ENCODE peak calls at places on chromosomes 5 and 9, in six cellular contexts. One of them, this sample, is unnamed.

GRCh38 chr9:82763631-82764030 is 299.3 kb downstream of the RASEF start:
- DNase-seq in AG04450: no peak
- DNase-seq in GM12865: peak; percentile 5
- DNase-seq in HepG2: no peak
- DNase-seq in fibroblast of pulmonary artery: no peak
- DNase-seq in cardiac fibroblast: no peak
- DNase-seq in this sample: no peak

GRCh38 chr5:138033916-138034315 is 1.0 kb upstream of the FAM13B start:
- DNase-seq in cardiac fibroblast: no peak
- DNase-seq in AG04450: no peak
- DNase-seq in fibroblast of pulmonary artery: peak; percentile 23
- DNase-seq in GM12865: no peak
- DNase-seq in HepG2: no peak
- DNase-seq in this sample: no peak

GRCh38 chr5:169009171-169009570 is 291.8 kb downstream of the SLIT3 start:
- DNase-seq in GM12865: no peak
- DNase-seq in fibroblast of pulmonary artery: no peak
- DNase-seq in cardiac fibroblast: peak; percentile 59
- DNase-seq in HepG2: no peak
- DNase-seq in AG04450: no peak
- DNase-seq in this sample: no peak

GRCh38 chr9:129312251-129312650 is 134.2 kb upstream of the IER5L start:
- DNase-seq in fibroblast of pulmonary artery: no peak
- DNase-seq in cardiac fibroblast: no peak
- DNase-seq in HepG2: no peak
- DNase-seq in AG04450: no peak
- DNase-seq in GM12865: no peak
- DNase-seq in this sample: no peak

GRCh38 chr5:153959134-153959957 is 79.4 kb downstream of the FAM114A2 start:
- DNase-seq in cardiac fibroblast: peak; percentile 38
- DNase-seq in AG04450: peak; percentile 21
- DNase-seq in HepG2: no peak
- DNase-seq in fibroblast of pulmonary artery: peak; percentile 35
- DNase-seq in GM12865: no peak
- DNase-seq in this sample: peak; percentile 43

GRCh38 chr5:40572947-40573346 is 106.8 kb upstream of the PTGER4 start:
- DNase-seq in fibroblast of pulmonary artery: peak; percentile 84
- DNase-seq in HepG2: no peak
- DNase-seq in GM12865: no peak
- DNase-seq in AG04450: peak; percentile 68
- DNase-seq in cardiac fibroblast: peak; percentile 78
- DNase-seq in this sample: no peak

GRCh38 chr5:149719666-149720065 is 10.4 kb upstream of the PPARGC1B start:
- DNase-seq in GM12865: no peak
- DNase-seq in fibroblast of pulmonary artery: peak; percentile 47
- DNase-seq in cardiac fibroblast: peak; percentile 37
- DNase-seq in HepG2: no peak
- DNase-seq in AG04450: no peak
- DNase-seq in this sample: no peak

GRCh38 chr5:1725641-1726468 is 73.8 kb downstream of the MRPL36 start:
- DNase-seq in AG04450: no peak
- DNase-seq in GM12865: no peak
- DNase-seq in fibroblast of pulmonary artery: no peak
- DNase-seq in cardiac fibroblast: no peak
- DNase-seq in HepG2: no peak
- DNase-seq in this sample: no peak

GRCh38 chr9:114046876-114047275 is 31.2 kb downstream of the AMBP start:
- DNase-seq in HepG2: no peak
- DNase-seq in AG04450: no peak
- DNase-seq in fibroblast of pulmonary artery: peak; percentile 22
- DNase-seq in GM12865: no peak
- DNase-seq in cardiac fibroblast: peak; percentile 6
- DNase-seq in this sample: no peak

GRCh38 chr9:32378496-32378895 is 5.9 kb upstream of the ACO1 start:
- DNase-seq in AG04450: peak; percentile 49
- DNase-seq in cardiac fibroblast: peak; percentile 84
- DNase-seq in HepG2: peak; percentile 76
- DNase-seq in GM12865: peak; percentile 79
- DNase-seq in fibroblast of pulmonary artery: peak; percentile 86
- DNase-seq in this sample: peak; percentile 63

GRCh38 chr9:4831944-4832343 is 39.2 kb downstream of the RCL1 start:
- DNase-seq in cardiac fibroblast: no peak
- DNase-seq in HepG2: no peak
- DNase-seq in AG04450: no peak
- DNase-seq in GM12865: no peak
- DNase-seq in fibroblast of pulmonary artery: no peak
- DNase-seq in this sample: no peak

DNA sequence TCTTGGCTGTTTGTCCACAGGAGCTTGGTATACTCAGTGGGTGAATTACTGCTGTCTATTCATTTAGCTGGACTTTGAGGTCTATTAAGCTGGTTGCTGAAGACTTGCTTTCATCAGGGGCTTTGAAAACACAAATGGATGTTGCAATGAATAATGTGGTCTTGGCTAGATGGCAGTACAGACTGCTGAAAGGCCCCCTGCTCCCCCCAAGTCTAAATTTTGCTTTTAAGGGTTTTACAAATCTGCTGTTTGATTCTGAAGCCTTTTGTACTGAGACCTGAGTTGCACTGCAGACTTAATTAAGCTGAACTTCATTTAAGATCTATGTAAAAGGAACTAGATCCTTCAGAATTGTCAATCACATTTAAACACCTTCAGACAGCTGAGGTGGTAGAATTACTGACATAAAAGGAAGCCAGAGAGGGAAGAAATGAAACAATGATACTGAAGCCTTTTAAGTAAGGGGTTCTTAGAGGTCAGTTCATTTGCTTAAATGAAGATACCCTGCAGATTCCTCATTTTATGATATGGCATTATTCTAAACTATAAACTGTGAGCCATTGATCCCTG is 37.3 kb downstream of the KCTD16 start:
- DNase-seq in fibroblast of pulmonary artery: no peak
- DNase-seq in HepG2: no peak
- DNase-seq in AG04450: no peak
- DNase-seq in GM12865: no peak
- DNase-seq in cardiac fibroblast: no peak
- DNase-seq in this sample: no peak
- H3K4me3 ChIP-seq in fibroblast of pulmonary artery: no peak overlapping the region
- H3K4me3 ChIP-seq in HepG2: no peak overlapping the region
- H3K4me3 ChIP-seq in AG04450: no peak overlapping the region
- H3K4me3 ChIP-seq in GM12865: no peak overlapping the region
- H3K4me3 ChIP-seq in cardiac fibroblast: no peak overlapping the region
- H3K4me3 ChIP-seq in this sample: no peak overlapping the region

GRCh38 chr9:137016436-137016835 is 11.6 kb downstream of the ABCA2 start:
- DNase-seq in fibroblast of pulmonary artery: no peak
- DNase-seq in HepG2: no peak
- DNase-seq in cardiac fibroblast: no peak
- DNase-seq in GM12865: no peak
- DNase-seq in AG04450: no peak
- DNase-seq in this sample: no peak
- H3K4me3 ChIP-seq in fibroblast of pulmonary artery: no peak overlapping the region
- H3K4me3 ChIP-seq in HepG2: no peak overlapping the region
- H3K4me3 ChIP-seq in cardiac fibroblast: no peak overlapping the region
- H3K4me3 ChIP-seq in GM12865: no peak overlapping the region
- H3K4me3 ChIP-seq in AG04450: no peak overlapping the region
- H3K4me3 ChIP-seq in this sample: no peak overlapping the region

GRCh38 chr9:126915281-126915816 is 767 bp downstream of the RALGPS1 start:
- DNase-seq in GM12865: peak; percentile 35
- DNase-seq in fibroblast of pulmonary artery: no peak
- DNase-seq in AG04450: no peak
- DNase-seq in HepG2: no peak
- DNase-seq in cardiac fibroblast: no peak
- DNase-seq in this sample: no peak
- H3K4me3 ChIP-seq in GM12865: peak overlapping the region; percentile 39
- H3K4me3 ChIP-seq in fibroblast of pulmonary artery: no peak overlapping the region
- H3K4me3 ChIP-seq in AG04450: peak overlapping the region; percentile 51
- H3K4me3 ChIP-seq in HepG2: peak overlapping the region; percentile 69
- H3K4me3 ChIP-seq in cardiac fibroblast: peak overlapping the region; percentile 48
- H3K4me3 ChIP-seq in this sample: peak overlapping the region; percentile 36

DNA sequence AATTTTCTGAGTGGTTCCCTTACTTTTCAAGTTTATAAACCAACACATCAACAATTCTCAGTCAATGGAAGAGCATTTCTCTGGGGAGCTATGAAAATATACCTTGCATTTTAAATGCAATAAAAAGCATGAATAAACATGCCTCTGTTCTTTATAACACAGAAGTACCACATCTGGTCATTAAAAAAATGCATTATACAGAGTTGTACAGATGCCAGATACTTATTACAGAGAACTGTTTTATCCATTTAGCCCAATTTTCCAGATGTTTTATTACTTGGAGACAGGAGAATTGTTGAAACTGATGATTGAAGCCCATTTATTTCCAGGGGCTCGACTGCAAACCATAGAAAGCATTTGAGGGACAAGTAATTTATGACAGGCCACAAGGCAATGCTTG is 19.2 kb upstream of the HEXB start:
- DNase-seq in GM12865: no peak
- DNase-seq in fibroblast of pulmonary artery: no peak
- DNase-seq in AG04450: no peak
- DNase-seq in HepG2: no peak
- DNase-seq in cardiac fibroblast: no peak
- DNase-seq in this sample: no peak
- H3K4me3 ChIP-seq in GM12865: no peak overlapping the region
- H3K4me3 ChIP-seq in fibroblast of pulmonary artery: no peak overlapping the region
- H3K4me3 ChIP-seq in AG04450: no peak overlapping the region
- H3K4me3 ChIP-seq in HepG2: no peak overlapping the region
- H3K4me3 ChIP-seq in cardiac fibroblast: no peak overlapping the region
- H3K4me3 ChIP-seq in this sample: no peak overlapping the region

DNA sequence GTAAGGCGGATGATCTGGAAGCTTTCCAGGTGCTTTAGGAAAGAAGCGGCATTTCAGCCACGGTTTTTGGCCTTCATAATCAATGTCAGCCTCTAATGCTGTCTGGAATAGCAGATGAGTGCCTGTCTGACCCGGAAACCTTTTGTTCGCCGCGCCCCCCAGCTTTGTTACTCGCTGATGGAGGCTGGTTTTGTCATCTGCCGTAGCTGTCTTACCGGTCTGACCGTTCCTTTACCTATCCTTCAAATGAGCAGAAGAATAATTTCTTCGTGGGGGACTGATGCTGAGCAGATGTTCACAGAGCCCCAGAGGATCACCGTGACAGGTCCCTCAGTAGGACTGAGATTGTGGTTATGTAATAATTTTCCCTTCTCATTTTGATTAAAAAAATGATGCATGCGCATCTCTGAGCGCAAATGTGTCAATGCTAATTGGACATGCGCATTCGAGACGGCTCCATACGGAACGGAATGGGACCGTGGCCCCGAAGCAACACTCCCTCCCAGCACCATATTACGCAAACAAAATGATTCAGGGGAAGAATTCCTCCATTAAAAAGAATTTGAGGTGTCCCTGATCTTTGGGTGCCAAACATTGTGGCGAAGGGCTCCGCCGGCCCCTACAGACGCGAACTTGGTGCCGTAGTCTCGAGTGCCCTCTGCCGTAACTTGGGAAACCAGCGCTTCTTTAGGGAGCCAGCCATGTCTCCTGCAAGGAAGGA is 27.6 kb downstream of the TLX3 start:
- DNase-seq in AG04450: peak; percentile 41
- DNase-seq in GM12865: peak; percentile 47
- DNase-seq in cardiac fibroblast: peak; percentile 76
- DNase-seq in HepG2: no peak
- DNase-seq in fibroblast of pulmonary artery: peak; percentile 74
- DNase-seq in this sample: peak; percentile 34
- H3K4me3 ChIP-seq in AG04450: peak overlapping the region; percentile 60
- H3K4me3 ChIP-seq in GM12865: peak overlapping the region; percentile 27
- H3K4me3 ChIP-seq in cardiac fibroblast: peak overlapping the region; percentile 63
- H3K4me3 ChIP-seq in HepG2: no peak overlapping the region
- H3K4me3 ChIP-seq in fibroblast of pulmonary artery: peak overlapping the region; percentile 57
- H3K4me3 ChIP-seq in this sample: peak overlapping the region; percentile 50

This sample was measured in astrocyte of the cerebellum.